ENCODE peak calls at places on chromosome 19, in four cellular contexts. Y is AG20443, L is cardiac muscle cell, T is AG09309. K is an unnamed sample.

GRCh38 chr19:56084835-56085536 is 36.1 kb downstream of the ZNF787 start:
- DNase-seq in T (no peak), Y (no peak), L (no peak), K (no peak)

GRCh38 chr19:6424190-6424938 is at the start of gene KHSRP:
- DNase-seq in L (no peak), T (no peak), Y (peak), K (peak)

GRCh38 chr19:1987197-1988187 is 28.0 kb downstream of the BTBD2 start:
- DNase-seq in T (no peak), L (no peak), Y (no peak), K (no peak)

GRCh38 chr19:39319892-39320168 is 833 bp downstream of the LRFN1 start:
- DNase-seq in L (no peak), T (no peak), Y (peak), K (no peak)

GRCh38 chr19:16293133-16294085 is 31.2 kb upstream of the KLF2 start:
- DNase-seq in L (peak), T (peak), Y (peak), K (no peak)

GRCh38 chr19:54100560-54100959 is at the start of gene OSCAR:
- DNase-seq in L (peak), T (no peak), Y (no peak), K (no peak)

GRCh38 chr19:52474351-52475127 is 21.2 kb downstream of the ZNF578 start:
- DNase-seq in L (no peak), Y (no peak), T (no peak), K (no peak)

GRCh38 chr19:16244091-16244490 is 46.4 kb downstream of the AP1M1 start:
- DNase-seq in L (peak), T (no peak), Y (peak), K (no peak)

GRCh38 chr19:49820125-49820524 is 2.0 kb downstream of the MED25 start:
- DNase-seq in Y (no peak), T (no peak), L (peak), K (no peak)

GRCh38 chr19:8578642-8579265 is 1.5 kb upstream of the MYO1F start:
- DNase-seq in Y (peak), T (no peak), L (peak), K (peak)

GRCh38 chr19:575527-576506 is 3.4 kb downstream of the BSG start:
- DNase-seq in L (peak), T (no peak), Y (no peak), K (no peak)

GRCh38 chr19:2631213-2631821 is 71.2 kb downstream of the GNG7 start:
- DNase-seq in T (no peak), L (peak), Y (no peak), K (peak)

GRCh38 chr19:907183-907853 is 5.7 kb downstream of the R3HDM4 start:
- DNase-seq in L (no peak), T (no peak), Y (no peak), K (peak)

K was measured in activated B cell treated with CpG ODN at 0.5 μM for 24 hours.